ENCODE peak calls at places on chromosomes 13 and 19, in four cellular contexts. A is GM12878, G is K562, O is HepG2. B is an unnamed sample.

GRCh38 chr13:78960881-78961280 is 301.9 kb upstream of the OBI1 start:
- DNase-seq in A (no peak), G (no peak), O (no peak), B (no peak)

GRCh38 chr19:16336571-16336970 is 11.9 kb downstream of the KLF2 start:
- DNase-seq in A (no peak), G (no peak), O (no peak), B (no peak)

GRCh38 chr13:26558074-26558805 is 757 bp downstream of the WASF3 start:
- DNase-seq in A (no peak), G (no peak), O (no peak), B (no peak)

GRCh38 chr13:23140492-23140891 is 40.3 kb upstream of the SGCG start:
- DNase-seq in A (no peak), G (no peak), O (no peak), B (no peak)

GRCh38 chr19:2477732-2478191 is 1.8 kb downstream of the GADD45B start:
- DNase-seq in A (no peak), G (no peak), O (no peak), B (no peak)

GRCh38 chr19:32363175-32363574 is 17.8 kb downstream of the ZNF507 start:
- DNase-seq in A (no peak), G (no peak), O (peak), B (no peak)

GRCh38 chr13:52892925-52893324 is 44.5 kb upstream of the PCDH8 start:
- DNase-seq in A (no peak), G (no peak), O (no peak), B (no peak)

GRCh38 chr19:32350492-32350891 is 5.1 kb downstream of the ZNF507 start:
- DNase-seq in A (no peak), G (no peak), O (peak), B (no peak)

DNA sequence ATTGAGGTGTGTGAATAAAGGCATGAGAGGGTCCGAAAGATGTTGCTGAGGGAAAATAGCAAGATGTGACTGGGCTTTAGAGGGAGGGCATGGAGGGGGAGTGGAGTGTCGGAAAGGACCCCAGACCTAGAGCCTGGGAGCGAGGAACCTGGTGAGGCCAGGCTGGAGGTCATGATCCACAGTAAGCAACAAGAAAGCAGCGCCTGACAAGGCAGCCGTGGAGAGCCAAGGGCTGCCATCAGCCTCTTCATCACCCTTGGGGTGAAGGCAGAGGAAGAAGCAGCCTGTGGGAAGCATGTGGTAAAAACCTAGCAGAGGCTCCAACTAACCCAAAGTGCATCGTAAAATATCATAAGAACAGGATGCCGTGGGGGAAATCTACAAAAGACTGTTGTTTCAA is 162.8 kb upstream of the SOX1 start:
- DNase-seq in A (no peak), G (no peak), O (no peak), B (no peak)
- TF ChIP-seq ZBTB33 in A (no peak), G (no peak), O (no peak), B (no peak)

GRCh38 chr13:55653497-55653896 is 1487.2 kb upstream of the PRR20A start:
- DNase-seq in A (no peak), G (no peak), O (no peak), B (no peak)
- TF ChIP-seq SP1 in A (no peak), G (no peak), O (no peak), B (no peak)

GRCh38 chr19:17424743-17425365 is 5.0 kb downstream of the MVB12A start:
- DNase-seq in A (no peak), G (peak), O (no peak), B (no peak)
- TF ChIP-seq CTCF in A (peak), G (peak), O (peak), B (peak)

DNA sequence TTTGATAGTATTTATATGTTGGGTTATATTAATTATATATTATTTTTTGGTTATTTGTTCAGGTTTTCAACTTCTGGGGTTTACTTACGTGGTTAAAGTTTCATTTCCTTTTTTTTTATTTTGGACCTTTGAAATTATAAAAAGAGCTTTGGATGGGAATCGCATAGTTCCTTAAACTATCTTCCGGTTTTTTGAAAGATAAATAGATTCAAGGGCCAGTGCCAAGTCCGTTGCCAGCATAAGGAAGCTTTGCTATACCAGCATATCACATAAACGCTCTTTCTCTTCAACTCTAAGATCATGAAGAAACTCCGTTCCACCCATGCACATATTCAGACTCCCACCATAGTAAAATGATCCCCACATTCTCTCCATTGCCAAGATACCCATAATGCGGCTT is 7.4 kb upstream of the OXGR1 start:
- DNase-seq in A (no peak), G (no peak), O (no peak), B (no peak)
- TF ChIP-seq ZBTB33 in A (no peak), G (no peak), O (no peak), B (no peak)

DNA sequence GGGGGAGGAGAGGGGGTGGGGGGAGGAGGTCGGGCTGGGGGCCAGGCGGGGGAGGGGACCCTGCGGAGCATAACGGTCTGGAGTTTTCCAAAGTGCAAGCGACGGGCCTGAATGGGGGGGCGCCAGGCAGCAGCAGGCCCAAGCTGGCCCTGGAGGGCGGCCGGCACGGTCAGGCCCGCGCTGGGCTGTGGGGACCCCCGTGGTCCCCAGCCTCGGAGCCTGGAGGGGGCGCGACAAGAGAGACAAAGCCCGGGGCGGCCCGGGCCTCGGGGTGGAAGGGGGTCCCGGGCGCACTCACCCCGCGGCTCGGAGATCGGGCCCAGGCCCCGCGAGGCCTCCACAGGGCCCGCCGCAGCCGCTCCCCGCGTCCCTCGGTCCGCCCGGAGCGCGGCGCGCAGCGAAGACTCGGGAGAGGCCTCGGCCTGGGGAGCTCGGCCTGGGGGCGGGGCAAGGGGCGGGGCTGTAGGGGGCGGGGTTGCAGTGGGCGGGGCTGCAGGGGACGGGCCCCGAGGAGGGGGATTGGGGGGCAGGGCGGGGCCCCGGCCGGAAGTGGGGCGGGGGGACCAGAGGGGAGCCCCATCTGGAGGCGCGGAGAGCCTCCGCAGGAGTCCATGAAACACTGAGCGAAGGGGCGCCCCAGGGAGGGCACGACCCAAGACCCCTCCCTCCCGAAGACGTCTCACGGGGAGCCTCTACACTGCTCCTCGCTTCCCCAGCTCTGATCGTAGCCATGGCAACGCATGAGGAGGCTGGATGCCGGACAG is 47.6 kb downstream of the PTPRS start:
- DNase-seq in A (no peak), G (peak), O (no peak), B (no peak)
- TF ChIP-seq SP1 in A (no peak), G (no peak), O (no peak), B (no peak)

DNA sequence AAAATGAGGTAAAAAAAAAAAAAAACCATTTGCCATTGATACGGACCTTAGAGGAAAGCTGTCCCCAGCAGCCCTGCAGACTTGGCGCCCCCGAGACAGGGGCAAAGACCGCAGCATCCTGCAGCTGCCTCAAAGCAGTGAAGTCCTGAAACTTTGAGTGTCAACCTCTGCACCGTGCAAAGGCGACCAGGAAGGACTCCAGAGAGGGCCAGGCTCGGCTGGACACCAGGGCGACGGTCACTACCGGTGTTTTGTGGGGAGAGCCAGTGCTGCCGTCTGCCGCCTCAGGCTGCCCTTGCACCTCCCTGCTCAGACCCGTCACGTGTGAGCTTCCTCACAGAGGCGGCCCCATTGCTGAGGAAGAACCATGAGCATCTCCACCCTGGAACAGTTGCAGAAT is 146.7 kb upstream of the SPACA7 start:
- DNase-seq in A (no peak), G (no peak), O (no peak), B (no peak)
- TF ChIP-seq CTCF in A (no peak), G (no peak), O (no peak), B (no peak)

GRCh38 chr13:100694722-100695644 is 20.4 kb upstream of the TMTC4 start:
- DNase-seq in A (no peak), G (peak), O (peak), B (peak)
- TF ChIP-seq ZBTB33 in A (no peak), G (no peak), O (no peak), B (no peak)

DNA sequence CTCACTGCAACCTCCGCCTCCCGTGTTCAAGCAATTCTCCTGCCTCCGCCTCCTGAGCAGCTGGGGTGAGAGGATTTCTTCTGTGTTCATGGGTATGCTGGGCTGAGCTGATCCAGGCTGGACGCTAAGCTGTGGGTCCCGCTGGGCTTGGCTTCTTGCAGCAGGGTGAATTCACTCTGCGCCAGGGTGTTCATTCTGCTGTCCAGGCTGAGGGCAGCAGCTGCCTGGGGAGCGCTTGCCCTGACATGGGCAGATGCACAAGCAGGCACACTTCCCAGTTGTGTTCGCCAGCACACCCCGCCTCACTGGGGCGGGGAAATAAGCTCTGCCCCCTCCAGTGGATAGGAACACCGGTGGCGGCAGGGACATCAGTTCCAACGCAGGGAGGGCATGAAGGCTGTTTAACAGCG is 7.3 kb upstream of the INAFM1 start:
- DNase-seq in A (no peak), G (no peak), O (no peak), B (no peak)
- TF ChIP-seq SP1 in A (no peak), G (no peak), O (no peak), B (no peak)